ENCODE peak calls at places on chromosome 5, in five cellular contexts. R, D, L, A and X are unnamed samples.

GRCh38 chr5:179187229-179187678 is 127.1 kb downstream of the ZNF354C start:
- DNase-seq in R (no peak), D (no peak), L (no peak), A (no peak), X (no peak)

GRCh38 chr5:76384705-76385104 is 18.4 kb upstream of the IQGAP2 start:
- DNase-seq in R (no peak), D (no peak), L (no peak), A (no peak), X (no peak)

GRCh38 chr5:65141487-65141886 is 340.2 kb downstream of the ADAMTS6 start:
- DNase-seq in R (no peak), D (no peak), L (no peak), A (no peak), X (no peak)

GRCh38 chr5:8848997-8849585 is 696.8 kb downstream of the SEMA5A start:
- DNase-seq in R (peak; percentile 94), D (peak; percentile 29), L (peak; percentile 85), A (no peak), X (no peak)

GRCh38 chr5:165805756-165806155 is 2300.3 kb downstream of the MAT2B start:
- DNase-seq in R (no peak), D (no peak), L (no peak), A (no peak), X (no peak)

GRCh38 chr5:142432961-142433360 is 108.1 kb upstream of the SPRY4 start:
- DNase-seq in R (no peak), D (no peak), L (no peak), A (no peak), X (peak; percentile 40)

GRCh38 chr5:79261907-79262306 is 26.0 kb downstream of the JMY start:
- DNase-seq in R (no peak), D (no peak), L (no peak), A (no peak), X (no peak)

GRCh38 chr5:107389130-107389553 is 281.6 kb downstream of the EFNA5 start:
- DNase-seq in R (peak; percentile 73), D (peak; percentile 96), L (peak; percentile 67), A (peak; percentile 45), X (peak; percentile 92)

GRCh38 chr5:173802670-173803165 is 85.4 kb upstream of the CPEB4 start:
- DNase-seq in R (peak; percentile 64), D (peak; percentile 61), L (peak; percentile 85), A (no peak), X (no peak)

GRCh38 chr5:37966291-37966690 is 126.5 kb upstream of the GDNF start:
- DNase-seq in R (peak; percentile 41), D (no peak), L (peak; percentile 50), A (no peak), X (no peak)

GRCh38 chr5:179623906-179624741 is 653 bp upstream of the HNRNPH1 start:
- DNase-seq in R (peak; percentile 95), D (no peak), L (peak; percentile 75), A (peak; percentile 52), X (no peak)

GRCh38 chr5:154395407-154396106 is 50.2 kb upstream of the SAP30L start:
- DNase-seq in R (peak; percentile 51), D (no peak), L (peak; percentile 20), A (peak; percentile 55), X (peak; percentile 97)